ENCODE peak calls at places on chromosomes 5 and 9, in six cellular contexts. One of them, this sample, is unnamed.

GRCh38 chr5:55855509-55855908 is 4.4 kb downstream of the IL31RA start:
- DNase-seq in colonic mucosa: no peak
- DNase-seq in brain microvascular endothelial cell: no peak
- DNase-seq in lower lobe of right lung: no peak
- DNase-seq in neural progenitor cell: no peak
- DNase-seq in stomach: no peak
- DNase-seq in this sample: peak; percentile 8

GRCh38 chr9:127049044-127049443 is 73.4 kb downstream of the ANGPTL2 start:
- DNase-seq in colonic mucosa: peak; percentile 27
- DNase-seq in brain microvascular endothelial cell: peak; percentile 81
- DNase-seq in lower lobe of right lung: no peak
- DNase-seq in neural progenitor cell: no peak
- DNase-seq in stomach: peak; percentile 27
- DNase-seq in this sample: peak; percentile 90

GRCh38 chr9:22374021-22374420 is 72.6 kb upstream of the DMRTA1 start:
- DNase-seq in colonic mucosa: no peak
- DNase-seq in brain microvascular endothelial cell: no peak
- DNase-seq in lower lobe of right lung: no peak
- DNase-seq in neural progenitor cell: no peak
- DNase-seq in stomach: no peak
- DNase-seq in this sample: no peak

GRCh38 chr5:172453206-172453985 is 929 bp downstream of the SH3PXD2B start:
- DNase-seq in colonic mucosa: peak; percentile 55
- DNase-seq in brain microvascular endothelial cell: peak; percentile 66
- DNase-seq in lower lobe of right lung: no peak
- DNase-seq in neural progenitor cell: peak; percentile 88
- DNase-seq in stomach: peak; percentile 34
- DNase-seq in this sample: peak; percentile 81

GRCh38 chr5:81749186-81749561 is 1.7 kb downstream of the SSBP2 start:
- DNase-seq in colonic mucosa: no peak
- DNase-seq in brain microvascular endothelial cell: no peak
- DNase-seq in lower lobe of right lung: no peak
- DNase-seq in neural progenitor cell: peak; percentile 22
- DNase-seq in stomach: no peak
- DNase-seq in this sample: no peak

GRCh38 chr5:98813755-98814154 is 40.3 kb downstream of the RGMB start:
- DNase-seq in colonic mucosa: no peak
- DNase-seq in brain microvascular endothelial cell: no peak
- DNase-seq in lower lobe of right lung: no peak
- DNase-seq in neural progenitor cell: no peak
- DNase-seq in stomach: no peak
- DNase-seq in this sample: no peak

GRCh38 chr5:153402550-153402949 is 87.9 kb upstream of the GRIA1 start:
- DNase-seq in colonic mucosa: no peak
- DNase-seq in brain microvascular endothelial cell: no peak
- DNase-seq in lower lobe of right lung: no peak
- DNase-seq in neural progenitor cell: no peak
- DNase-seq in stomach: no peak
- DNase-seq in this sample: peak; percentile 43

GRCh38 chr9:77063645-77064285 is 44.3 kb downstream of the FOXB2 start:
- DNase-seq in colonic mucosa: no peak
- DNase-seq in brain microvascular endothelial cell: peak; percentile 87
- DNase-seq in lower lobe of right lung: no peak
- DNase-seq in neural progenitor cell: no peak
- DNase-seq in stomach: no peak
- DNase-seq in this sample: peak; percentile 68

GRCh38 chr5:28265877-28266276 is 1227.5 kb upstream of the CDH9 start:
- DNase-seq in colonic mucosa: no peak
- DNase-seq in brain microvascular endothelial cell: no peak
- DNase-seq in lower lobe of right lung: no peak
- DNase-seq in neural progenitor cell: peak; percentile 2
- DNase-seq in stomach: no peak
- DNase-seq in this sample: no peak

GRCh38 chr5:172906436-172906835 is 52.8 kb upstream of the RPL26L1 start:
- DNase-seq in colonic mucosa: no peak
- DNase-seq in brain microvascular endothelial cell: no peak
- DNase-seq in lower lobe of right lung: no peak
- DNase-seq in neural progenitor cell: no peak
- DNase-seq in stomach: no peak
- DNase-seq in this sample: peak; percentile 90

GRCh38 chr9:105191508-105192118 is 52.8 kb upstream of the SLC44A1 start:
- DNase-seq in colonic mucosa: no peak
- DNase-seq in brain microvascular endothelial cell: no peak
- DNase-seq in lower lobe of right lung: no peak
- DNase-seq in neural progenitor cell: no peak
- DNase-seq in stomach: no peak
- DNase-seq in this sample: peak; percentile 32

GRCh38 chr5:52799983-52800393 is 12.3 kb downstream of the ITGA1 start:
- DNase-seq in colonic mucosa: peak; percentile 98
- DNase-seq in brain microvascular endothelial cell: peak; percentile 88
- DNase-seq in lower lobe of right lung: peak; percentile 97
- DNase-seq in neural progenitor cell: peak; percentile 98
- DNase-seq in stomach: peak; percentile 96
- DNase-seq in this sample: peak; percentile 94

GRCh38 chr9:116632990-116633441 is 54.1 kb upstream of the TRIM32 start:
- DNase-seq in colonic mucosa: no peak
- DNase-seq in brain microvascular endothelial cell: peak; percentile 46
- DNase-seq in lower lobe of right lung: no peak
- DNase-seq in neural progenitor cell: no peak
- DNase-seq in stomach: no peak
- DNase-seq in this sample: no peak

GRCh38 chr5:40796487-40796889 is 1.7 kb downstream of the PRKAA1 start:
- DNase-seq in colonic mucosa: no peak
- DNase-seq in brain microvascular endothelial cell: no peak
- DNase-seq in lower lobe of right lung: no peak
- DNase-seq in neural progenitor cell: no peak
- DNase-seq in stomach: no peak
- DNase-seq in this sample: peak; percentile 30

GRCh38 chr9:128068656-128069221 is 707 bp downstream of the SLC25A25 start:
- DNase-seq in colonic mucosa: no peak
- DNase-seq in brain microvascular endothelial cell: no peak
- DNase-seq in lower lobe of right lung: no peak
- DNase-seq in neural progenitor cell: no peak
- DNase-seq in stomach: no peak
- DNase-seq in this sample: no peak

GRCh38 chr9:28203036-28203435 is 629.8 kb upstream of the C9orf72 start:
- DNase-seq in colonic mucosa: no peak
- DNase-seq in brain microvascular endothelial cell: no peak
- DNase-seq in lower lobe of right lung: no peak
- DNase-seq in neural progenitor cell: no peak
- DNase-seq in stomach: no peak
- DNase-seq in this sample: no peak

GRCh38 chr9:91433180-91433579 is 9.5 kb upstream of the NFIL3 start:
- DNase-seq in colonic mucosa: peak; percentile 39
- DNase-seq in brain microvascular endothelial cell: peak; percentile 85
- DNase-seq in lower lobe of right lung: no peak
- DNase-seq in neural progenitor cell: no peak
- DNase-seq in stomach: no peak
- DNase-seq in this sample: peak; percentile 93

GRCh38 chr5:56329652-56330051 is 96.5 kb upstream of the ANKRD55 start:
- DNase-seq in colonic mucosa: no peak
- DNase-seq in brain microvascular endothelial cell: no peak
- DNase-seq in lower lobe of right lung: no peak
- DNase-seq in neural progenitor cell: no peak
- DNase-seq in stomach: no peak
- DNase-seq in this sample: no peak

GRCh38 chr5:81506900-81507588 is 113.1 kb upstream of the ACOT12 start:
- DNase-seq in colonic mucosa: peak; percentile 48
- DNase-seq in brain microvascular endothelial cell: peak; percentile 87
- DNase-seq in lower lobe of right lung: no peak
- DNase-seq in neural progenitor cell: peak; percentile 72
- DNase-seq in stomach: peak; percentile 42
- DNase-seq in this sample: peak; percentile 91

GRCh38 chr9:14096182-14096922 is 217.6 kb downstream of the NFIB start:
- DNase-seq in colonic mucosa: no peak
- DNase-seq in brain microvascular endothelial cell: peak; percentile 90
- DNase-seq in lower lobe of right lung: no peak
- DNase-seq in neural progenitor cell: peak; percentile 36
- DNase-seq in stomach: peak; percentile 45
- DNase-seq in this sample: peak; percentile 95

GRCh38 chr5:38607930-38608545 is 51.6 kb upstream of the LIFR start:
- DNase-seq in colonic mucosa: no peak
- DNase-seq in brain microvascular endothelial cell: peak; percentile 45
- DNase-seq in lower lobe of right lung: no peak
- DNase-seq in neural progenitor cell: no peak
- DNase-seq in stomach: no peak
- DNase-seq in this sample: peak; percentile 80

GRCh38 chr9:133163559-133164208 is at the start of gene GBGT1:
- DNase-seq in colonic mucosa: peak; percentile 67
- DNase-seq in brain microvascular endothelial cell: no peak
- DNase-seq in lower lobe of right lung: peak; percentile 87
- DNase-seq in neural progenitor cell: peak; percentile 82
- DNase-seq in stomach: peak; percentile 75
- DNase-seq in this sample: peak; percentile 11

GRCh38 chr9:113436753-113437515 is 26.4 kb downstream of the C9orf43 start:
- DNase-seq in colonic mucosa: no peak
- DNase-seq in brain microvascular endothelial cell: peak; percentile 12
- DNase-seq in lower lobe of right lung: no peak
- DNase-seq in neural progenitor cell: no peak
- DNase-seq in stomach: no peak
- DNase-seq in this sample: peak; percentile 17

DNA sequence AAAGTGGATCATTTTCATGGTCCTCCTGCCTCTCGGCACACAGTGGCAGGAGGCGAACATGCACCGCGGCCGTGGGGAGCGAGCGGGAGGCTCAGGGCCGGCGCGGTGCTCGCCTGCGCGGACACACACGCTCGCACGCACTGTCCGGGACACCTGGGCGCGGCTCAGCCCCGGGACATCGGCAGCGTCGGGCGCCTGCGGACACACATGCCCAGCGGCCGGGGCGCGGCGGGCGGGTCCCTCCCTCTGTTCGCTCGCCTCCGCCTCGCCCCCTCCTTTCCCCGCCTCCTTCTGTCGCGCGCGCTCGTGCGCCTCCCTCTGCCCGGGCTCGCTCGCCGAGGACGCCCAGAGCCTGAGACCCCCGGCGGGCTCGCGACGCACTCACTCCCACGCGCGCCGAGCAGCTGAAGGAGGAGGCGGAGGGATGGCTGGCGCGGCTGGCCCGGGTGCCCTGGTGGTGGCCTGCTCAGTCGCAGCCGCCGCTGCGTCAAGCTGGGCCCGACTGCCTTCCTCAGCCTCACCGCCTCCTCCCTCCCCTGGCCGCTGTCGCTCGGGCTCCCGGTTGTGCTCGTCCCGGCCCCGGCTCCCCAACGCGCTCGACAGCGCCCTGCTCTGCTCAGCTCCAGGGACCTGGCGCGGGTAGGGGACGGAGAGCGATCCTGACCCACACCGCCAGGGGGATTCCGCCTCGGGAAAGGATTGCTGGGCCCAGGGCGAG is at the start of gene FRMD3:
- DNase-seq in colonic mucosa: peak; percentile 72
- DNase-seq in brain microvascular endothelial cell: peak; percentile 38
- DNase-seq in lower lobe of right lung: peak; percentile 84
- DNase-seq in neural progenitor cell: peak; percentile 91
- DNase-seq in stomach: peak; percentile 88
- DNase-seq in this sample: peak; percentile 79
- H3K4me3 ChIP-seq in colonic mucosa: peak within 1 kb of the TSS; percentile 61
- H3K4me3 ChIP-seq in brain microvascular endothelial cell: peak within 1 kb of the TSS; percentile 59
- H3K4me3 ChIP-seq in lower lobe of right lung: peak within 1 kb of the TSS; percentile 66
- H3K4me3 ChIP-seq in neural progenitor cell: peak within 1 kb of the TSS; percentile 62
- H3K4me3 ChIP-seq in stomach: peak within 1 kb of the TSS; percentile 82
- H3K4me3 ChIP-seq in this sample: peak within 1 kb of the TSS; percentile 52

DNA sequence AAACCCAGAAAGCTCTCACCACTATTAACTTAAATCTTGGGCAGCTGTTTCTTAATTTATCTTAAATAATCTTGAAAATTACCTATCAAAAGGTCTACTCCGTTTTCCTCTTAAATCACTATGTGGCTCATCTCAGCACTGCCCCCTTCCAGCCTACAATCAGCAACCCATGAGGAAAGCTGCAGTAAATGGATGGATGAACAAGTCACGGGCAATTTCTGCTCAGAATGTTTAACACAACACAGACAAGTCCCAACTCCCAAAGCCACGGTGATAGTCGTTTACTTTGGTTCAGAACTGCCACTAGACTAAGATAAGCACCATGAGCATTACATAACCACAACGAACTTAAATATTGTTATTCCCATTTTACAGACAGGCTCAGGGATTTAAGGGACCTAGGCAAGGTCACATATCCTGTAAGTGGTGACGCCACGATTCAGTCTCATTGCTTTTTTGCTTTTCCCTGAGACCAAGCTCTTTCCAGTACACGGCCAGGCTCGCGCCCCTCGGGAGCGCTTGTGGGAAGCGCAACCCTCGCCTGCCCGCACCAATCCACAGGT is 2.0 kb upstream of the SMIM27 start:
- DNase-seq in colonic mucosa: no peak
- DNase-seq in brain microvascular endothelial cell: peak; percentile 32
- DNase-seq in lower lobe of right lung: no peak
- DNase-seq in neural progenitor cell: peak; percentile 33
- DNase-seq in stomach: no peak
- DNase-seq in this sample: peak; percentile 45
- TF ChIP-seq CTCF in colonic mucosa: no peak
- TF ChIP-seq CTCF in brain microvascular endothelial cell: peak; percentile 47
- TF ChIP-seq CTCF in lower lobe of right lung: no peak
- TF ChIP-seq CTCF in neural progenitor cell: peak; percentile 9
- TF ChIP-seq CTCF in stomach: no peak
- TF ChIP-seq CTCF in this sample: peak; percentile 22

DNA sequence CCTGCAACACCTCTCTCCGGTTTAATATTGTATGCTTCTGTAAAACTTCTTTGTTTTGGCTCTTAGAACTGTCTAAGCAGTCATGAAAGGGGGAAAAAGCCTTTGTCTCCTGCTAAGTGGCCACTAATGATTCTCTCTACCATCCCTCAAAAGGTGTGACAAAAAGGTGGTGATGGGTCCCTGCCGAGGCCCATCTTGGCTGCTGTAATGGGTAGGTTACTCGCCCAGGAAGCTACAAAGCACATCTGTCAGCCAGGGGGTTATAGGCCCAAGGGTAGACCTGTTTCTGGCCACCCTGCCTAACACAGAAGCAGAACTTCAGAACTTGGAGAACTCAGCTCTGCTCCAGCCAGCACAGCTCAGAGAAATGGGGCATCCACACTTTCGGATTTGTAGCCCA is 1.6 kb downstream of the FAM219A start:
- DNase-seq in colonic mucosa: no peak
- DNase-seq in brain microvascular endothelial cell: no peak
- DNase-seq in lower lobe of right lung: no peak
- DNase-seq in neural progenitor cell: no peak
- DNase-seq in stomach: no peak
- DNase-seq in this sample: no peak
- H3K4me3 ChIP-seq in colonic mucosa: peak overlapping the region; percentile 72
- H3K4me3 ChIP-seq in brain microvascular endothelial cell: peak overlapping the region; percentile 82
- H3K4me3 ChIP-seq in lower lobe of right lung: peak overlapping the region; percentile 76
- H3K4me3 ChIP-seq in neural progenitor cell: peak overlapping the region; percentile 59
- H3K4me3 ChIP-seq in stomach: peak overlapping the region; percentile 93
- H3K4me3 ChIP-seq in this sample: peak overlapping the region; percentile 85

DNA sequence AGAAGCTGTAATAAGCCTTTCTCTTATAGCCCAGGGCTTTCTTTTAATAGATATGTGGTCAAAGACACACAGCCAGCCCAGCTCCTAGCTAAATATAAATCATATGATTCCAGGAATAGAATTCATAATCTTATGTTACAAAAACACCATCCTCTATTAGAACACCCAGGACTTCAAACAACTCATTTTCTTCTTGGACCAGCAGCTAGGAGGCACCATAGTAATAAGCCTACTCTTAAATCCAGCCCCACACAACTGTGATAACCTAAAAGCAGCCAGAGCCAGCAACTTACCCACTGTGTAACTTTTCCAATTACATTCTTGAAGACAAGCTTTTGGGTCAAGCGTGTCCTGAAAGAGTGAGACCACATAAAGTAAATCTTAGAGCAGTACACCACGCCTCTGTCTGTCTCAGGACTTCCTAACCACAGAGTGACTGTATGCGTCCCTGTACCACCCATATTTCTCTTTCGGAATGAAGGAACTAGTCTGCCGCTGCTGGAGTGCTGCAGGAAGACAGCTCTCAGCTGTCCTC is 223.8 kb downstream of the TLE1 start:
- DNase-seq in colonic mucosa: no peak
- DNase-seq in brain microvascular endothelial cell: peak; percentile 27
- DNase-seq in lower lobe of right lung: no peak
- DNase-seq in neural progenitor cell: no peak
- DNase-seq in stomach: no peak
- DNase-seq in this sample: peak; percentile 23
- TF ChIP-seq CTCF in colonic mucosa: no peak
- TF ChIP-seq CTCF in brain microvascular endothelial cell: peak; percentile 35
- TF ChIP-seq CTCF in lower lobe of right lung: no peak
- TF ChIP-seq CTCF in neural progenitor cell: no peak
- TF ChIP-seq CTCF in stomach: no peak
- TF ChIP-seq CTCF in this sample: peak; percentile 8